ENCODE peak calls at places on chromosomes 13 and 19, in four cellular contexts. One of them, this sample, is unnamed.

GRCh38 chr19:41456342-41456918 is 13.5 kb downstream of the ERICH4 start:
- DNase-seq in amniotic stem cell: no peak
- DNase-seq in cardiac fibroblast: peak
- DNase-seq in activated CD4-positive, CD25-positive, alpha-beta regulatory T cell: no peak
- DNase-seq in this sample: no peak

GRCh38 chr19:49746206-49746958 is 16.7 kb downstream of the TSKS start:
- DNase-seq in activated CD4-positive, CD25-positive, alpha-beta regulatory T cell: no peak
- DNase-seq in cardiac fibroblast: peak
- DNase-seq in amniotic stem cell: no peak
- DNase-seq in this sample: no peak

GRCh38 chr13:112959701-112960542 is 9.1 kb upstream of the MCF2L start:
- DNase-seq in cardiac fibroblast: no peak
- DNase-seq in amniotic stem cell: no peak
- DNase-seq in activated CD4-positive, CD25-positive, alpha-beta regulatory T cell: no peak
- DNase-seq in this sample: no peak

GRCh38 chr13:99542788-99543406 is 41.6 kb downstream of the TM9SF2 start:
- DNase-seq in activated CD4-positive, CD25-positive, alpha-beta regulatory T cell: peak
- DNase-seq in amniotic stem cell: no peak
- DNase-seq in cardiac fibroblast: no peak
- DNase-seq in this sample: no peak

GRCh38 chr13:43057653-43058317 is 34.4 kb downstream of the DNAJC15 start:
- DNase-seq in activated CD4-positive, CD25-positive, alpha-beta regulatory T cell: no peak
- DNase-seq in amniotic stem cell: no peak
- DNase-seq in cardiac fibroblast: peak
- DNase-seq in this sample: no peak

GRCh38 chr19:13045812-13046211 is 50.5 kb downstream of the NFIX start:
- DNase-seq in amniotic stem cell: no peak
- DNase-seq in cardiac fibroblast: no peak
- DNase-seq in activated CD4-positive, CD25-positive, alpha-beta regulatory T cell: no peak
- DNase-seq in this sample: no peak

GRCh38 chr19:6035026-6035425 is 57.1 kb upstream of the RANBP3 start:
- DNase-seq in amniotic stem cell: no peak
- DNase-seq in cardiac fibroblast: no peak
- DNase-seq in activated CD4-positive, CD25-positive, alpha-beta regulatory T cell: no peak
- DNase-seq in this sample: no peak

GRCh38 chr19:52200044-52200443 is 10.2 kb downstream of the PPP2R1A start:
- DNase-seq in cardiac fibroblast: peak
- DNase-seq in activated CD4-positive, CD25-positive, alpha-beta regulatory T cell: no peak
- DNase-seq in amniotic stem cell: peak
- DNase-seq in this sample: no peak

GRCh38 chr13:75550159-75550567 is 572 bp downstream of the UCHL3 start:
- DNase-seq in activated CD4-positive, CD25-positive, alpha-beta regulatory T cell: no peak
- DNase-seq in cardiac fibroblast: peak
- DNase-seq in amniotic stem cell: peak
- DNase-seq in this sample: peak

GRCh38 chr19:3981373-3981735 is 3.9 kb downstream of the EEF2 start:
- DNase-seq in cardiac fibroblast: no peak
- DNase-seq in amniotic stem cell: no peak
- DNase-seq in activated CD4-positive, CD25-positive, alpha-beta regulatory T cell: no peak
- DNase-seq in this sample: no peak

GRCh38 chr19:52786078-52786463 is 520 bp downstream of the ZNF600 start:
- DNase-seq in cardiac fibroblast: no peak
- DNase-seq in amniotic stem cell: no peak
- DNase-seq in activated CD4-positive, CD25-positive, alpha-beta regulatory T cell: no peak
- DNase-seq in this sample: no peak

GRCh38 chr19:8025321-8025720 is 19.9 kb upstream of the ELAVL1 start:
- DNase-seq in activated CD4-positive, CD25-positive, alpha-beta regulatory T cell: no peak
- DNase-seq in amniotic stem cell: no peak
- DNase-seq in cardiac fibroblast: no peak
- DNase-seq in this sample: no peak

GRCh38 chr13:41418027-41418426 is 39.3 kb upstream of the RGCC start:
- DNase-seq in amniotic stem cell: no peak
- DNase-seq in activated CD4-positive, CD25-positive, alpha-beta regulatory T cell: no peak
- DNase-seq in cardiac fibroblast: peak
- DNase-seq in this sample: no peak

GRCh38 chr19:19461671-19462622 is 53.4 kb downstream of the TSSK6 start:
- DNase-seq in cardiac fibroblast: peak
- DNase-seq in amniotic stem cell: no peak
- DNase-seq in activated CD4-positive, CD25-positive, alpha-beta regulatory T cell: no peak
- DNase-seq in this sample: no peak

GRCh38 chr19:20367811-20368294 is 197.7 kb downstream of the ZNF737 start:
- DNase-seq in amniotic stem cell: no peak
- DNase-seq in cardiac fibroblast: no peak
- DNase-seq in activated CD4-positive, CD25-positive, alpha-beta regulatory T cell: no peak
- DNase-seq in this sample: no peak

GRCh38 chr13:30907167-30907761 is 1.2 kb downstream of the MEDAG start:
- DNase-seq in cardiac fibroblast: peak
- DNase-seq in activated CD4-positive, CD25-positive, alpha-beta regulatory T cell: no peak
- DNase-seq in amniotic stem cell: no peak
- DNase-seq in this sample: no peak

GRCh38 chr13:109415057-109415456 is 371.3 kb downstream of the IRS2 start:
- DNase-seq in amniotic stem cell: no peak
- DNase-seq in cardiac fibroblast: no peak
- DNase-seq in activated CD4-positive, CD25-positive, alpha-beta regulatory T cell: no peak
- DNase-seq in this sample: no peak

GRCh38 chr13:34469212-34469983 is 472.7 kb upstream of the NBEA start:
- DNase-seq in activated CD4-positive, CD25-positive, alpha-beta regulatory T cell: no peak
- DNase-seq in amniotic stem cell: no peak
- DNase-seq in cardiac fibroblast: peak
- DNase-seq in this sample: no peak

GRCh38 chr19:44745386-44745831 is 3.1 kb upstream of the BCL3 start:
- DNase-seq in cardiac fibroblast: peak
- DNase-seq in amniotic stem cell: peak
- DNase-seq in activated CD4-positive, CD25-positive, alpha-beta regulatory T cell: no peak
- DNase-seq in this sample: no peak

GRCh38 chr13:50613356-50613831 is 230.1 kb downstream of the DLEU7 start:
- DNase-seq in activated CD4-positive, CD25-positive, alpha-beta regulatory T cell: no peak
- DNase-seq in amniotic stem cell: no peak
- DNase-seq in cardiac fibroblast: peak
- DNase-seq in this sample: no peak

GRCh38 chr19:43809762-43810696 is 7.8 kb upstream of the LYPD5 start:
- DNase-seq in cardiac fibroblast: peak
- DNase-seq in amniotic stem cell: peak
- DNase-seq in activated CD4-positive, CD25-positive, alpha-beta regulatory T cell: no peak
- DNase-seq in this sample: no peak

GRCh38 chr19:6068711-6069110 is 41.6 kb downstream of the RFX2 start:
- DNase-seq in cardiac fibroblast: no peak
- DNase-seq in activated CD4-positive, CD25-positive, alpha-beta regulatory T cell: no peak
- DNase-seq in amniotic stem cell: no peak
- DNase-seq in this sample: no peak

GRCh38 chr19:29293736-29294342 is 80.9 kb upstream of the UQCRFS1 start:
- DNase-seq in cardiac fibroblast: no peak
- DNase-seq in activated CD4-positive, CD25-positive, alpha-beta regulatory T cell: no peak
- DNase-seq in amniotic stem cell: no peak
- DNase-seq in this sample: peak

GRCh38 chr13:70249332-70250064 is 141.2 kb upstream of the KLHL1 start:
- DNase-seq in amniotic stem cell: no peak
- DNase-seq in activated CD4-positive, CD25-positive, alpha-beta regulatory T cell: no peak
- DNase-seq in cardiac fibroblast: peak
- DNase-seq in this sample: no peak

GRCh38 chr13:23505007-23505406 is 65.2 kb upstream of the TNFRSF19 start:
- DNase-seq in activated CD4-positive, CD25-positive, alpha-beta regulatory T cell: no peak
- DNase-seq in cardiac fibroblast: peak
- DNase-seq in amniotic stem cell: peak
- DNase-seq in this sample: no peak

GRCh38 chr13:110677731-110678545 is 28.0 kb downstream of the CARS2 start:
- DNase-seq in activated CD4-positive, CD25-positive, alpha-beta regulatory T cell: no peak
- DNase-seq in cardiac fibroblast: peak
- DNase-seq in amniotic stem cell: no peak
- DNase-seq in this sample: no peak

GRCh38 chr19:35959040-35959967 is 23.1 kb downstream of the LRFN3 start:
- DNase-seq in amniotic stem cell: no peak
- DNase-seq in cardiac fibroblast: no peak
- DNase-seq in activated CD4-positive, CD25-positive, alpha-beta regulatory T cell: peak
- DNase-seq in this sample: no peak

GRCh38 chr13:74329978-74330377 is 195.8 kb upstream of the KLF12 start:
- DNase-seq in amniotic stem cell: no peak
- DNase-seq in cardiac fibroblast: no peak
- DNase-seq in activated CD4-positive, CD25-positive, alpha-beta regulatory T cell: no peak
- DNase-seq in this sample: no peak

GRCh38 chr13:26257049-26257448 is 3.1 kb downstream of the CDK8 start:
- DNase-seq in cardiac fibroblast: no peak
- DNase-seq in activated CD4-positive, CD25-positive, alpha-beta regulatory T cell: no peak
- DNase-seq in amniotic stem cell: no peak
- DNase-seq in this sample: no peak

GRCh38 chr13:43786766-43787517 is at the start of gene ENOX1:
- DNase-seq in cardiac fibroblast: peak
- DNase-seq in activated CD4-positive, CD25-positive, alpha-beta regulatory T cell: no peak
- DNase-seq in amniotic stem cell: peak
- DNase-seq in this sample: no peak

GRCh38 chr19:752652-753517 is 2.0 kb downstream of the MISP start:
- DNase-seq in activated CD4-positive, CD25-positive, alpha-beta regulatory T cell: no peak
- DNase-seq in cardiac fibroblast: peak
- DNase-seq in amniotic stem cell: peak
- DNase-seq in this sample: no peak

GRCh38 chr13:110756268-110756667 is 42.8 kb downstream of the ING1 start:
- DNase-seq in cardiac fibroblast: peak
- DNase-seq in amniotic stem cell: no peak
- DNase-seq in activated CD4-positive, CD25-positive, alpha-beta regulatory T cell: no peak
- DNase-seq in this sample: no peak